ENCODE peak calls at places on chromosomes 16 and 17, in ten cellular contexts. A, Z, F, J, S, B, D, W, O and H are unnamed samples.

GRCh38 chr17:51395621-51396020 is 135.3 kb downstream of the UTP18 start:
- DNase-seq in A (no peak), Z (no peak), F (no peak), J (no peak), S (no peak), B (no peak), D (no peak), W (no peak), O (no peak), H (no peak)

GRCh38 chr17:42852351-42852750 is 1.4 kb downstream of the AOC3 start:
- DNase-seq in A (no peak), Z (no peak), F (no peak), J (no peak), S (no peak), B (no peak), D (no peak), W (no peak), O (no peak), H (no peak)

GRCh38 chr17:30326816-30327215 is 7.0 kb downstream of the TMIGD1 start:
- DNase-seq in A (no peak), Z (no peak), F (no peak), J (no peak), S (no peak), B (no peak), D (no peak), W (no peak), O (no peak), H (no peak)

GRCh38 chr17:43611230-43611969 is 50.3 kb downstream of the MEOX1 start:
- DNase-seq in A (no peak), Z (no peak), F (no peak), J (no peak), S (no peak), B (no peak), D (no peak), W (no peak), O (no peak), H (no peak)

GRCh38 chr16:397736-398332 is 835 bp downstream of the NME4 start:
- DNase-seq in A (peak; percentile 61), Z (no peak), F (peak; percentile 24), J (peak; percentile 62), S (peak; percentile 77), B (peak; percentile 78), D (peak; percentile 49), W (peak; percentile 57), O (peak; percentile 63), H (no peak)

GRCh38 chr17:8729860-8730259 is 14.8 kb downstream of the CCDC42 start:
- DNase-seq in A (no peak), Z (no peak), F (no peak), J (no peak), S (no peak), B (no peak), D (no peak), W (no peak), O (no peak), H (no peak)

GRCh38 chr16:11025120-11025531 is 80.8 kb downstream of the CLEC16A start:
- DNase-seq in A (no peak), Z (no peak), F (no peak), J (no peak), S (no peak), B (peak; percentile 12), D (no peak), W (no peak), O (no peak), H (no peak)

GRCh38 chr16:56615353-56615752 is 7.0 kb downstream of the MT2A start:
- DNase-seq in A (peak; percentile 37), Z (no peak), F (no peak), J (peak; percentile 71), S (no peak), B (no peak), D (no peak), W (peak; percentile 63), O (peak; percentile 83), H (no peak)

GRCh38 chr16:1264257-1265089 is 8.6 kb downstream of the TPSD1 start:
- DNase-seq in A (no peak), Z (no peak), F (no peak), J (no peak), S (no peak), B (no peak), D (no peak), W (no peak), O (no peak), H (no peak)

GRCh38 chr16:80974649-80975376 is 31.9 kb downstream of the CMC2 start:
- DNase-seq in A (peak; percentile 15), Z (no peak), F (no peak), J (peak; percentile 21), S (no peak), B (no peak), D (peak; percentile 15), W (peak; percentile 6), O (no peak), H (no peak)

GRCh38 chr16:81994485-81994884 is 16.8 kb downstream of the SDR42E1 start:
- DNase-seq in A (no peak), Z (no peak), F (no peak), J (no peak), S (no peak), B (no peak), D (no peak), W (no peak), O (no peak), H (no peak)

GRCh38 chr17:18139949-18140348 is 31.4 kb downstream of the MYO15A start:
- DNase-seq in A (peak; percentile 22), Z (no peak), F (no peak), J (peak; percentile 33), S (no peak), B (no peak), D (no peak), W (no peak), O (no peak), H (no peak)

GRCh38 chr17:9002610-9003354 is 18.5 kb upstream of the NTN1 start:
- DNase-seq in A (no peak), Z (no peak), F (no peak), J (no peak), S (no peak), B (peak; percentile 57), D (no peak), W (no peak), O (peak; percentile 23), H (peak; percentile 78)

GRCh38 chr17:29341726-29342125 is 47.8 kb upstream of the NUFIP2 start:
- DNase-seq in A (peak; percentile 16), Z (no peak), F (no peak), J (peak; percentile 60), S (no peak), B (no peak), D (no peak), W (no peak), O (peak; percentile 70), H (no peak)

GRCh38 chr16:16018705-16019104 is 69.3 kb downstream of the ABCC1 start:
- DNase-seq in A (no peak), Z (no peak), F (no peak), J (no peak), S (no peak), B (no peak), D (no peak), W (peak; percentile 38), O (peak; percentile 22), H (no peak)

GRCh38 chr17:50165066-50165465 is 739 bp upstream of the SGCA start:
- DNase-seq in A (no peak), Z (no peak), F (no peak), J (no peak), S (no peak), B (no peak), D (no peak), W (no peak), O (no peak), H (no peak)
- TF ChIP-seq CTCF in A (no peak), Z (no peak), F (no peak), J (no peak), S (no peak), B (no peak), D (no peak), W (no peak), O (no peak), H (no peak)

DNA sequence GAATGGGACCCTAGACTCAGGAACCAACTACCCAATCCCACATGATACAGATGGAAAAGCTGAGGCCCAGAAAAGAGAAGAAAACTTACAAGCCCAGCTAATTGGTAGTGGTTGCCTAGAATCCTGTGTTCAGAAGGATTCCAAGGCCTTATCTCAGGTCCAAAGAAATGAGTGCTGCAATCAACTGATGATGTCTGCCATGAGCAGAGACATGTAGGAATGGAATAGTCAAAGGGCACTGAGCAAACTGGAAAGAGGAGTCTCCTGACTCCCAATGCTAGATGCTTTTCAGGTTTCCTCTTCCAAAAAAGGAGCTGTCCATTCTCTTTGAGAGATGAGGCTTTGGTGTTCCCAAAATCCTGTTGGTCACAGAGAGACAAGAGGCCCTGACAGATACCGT is 210.6 kb downstream of the ZNF423 start:
- DNase-seq in A (no peak), Z (no peak), F (no peak), J (no peak), S (no peak), B (no peak), D (no peak), W (no peak), O (no peak), H (no peak)
- TF ChIP-seq CTCF in A (no peak), Z (no peak), F (no peak), J (no peak), S (no peak), B (no peak), D (no peak), W (no peak), O (no peak), H (no peak)

DNA sequence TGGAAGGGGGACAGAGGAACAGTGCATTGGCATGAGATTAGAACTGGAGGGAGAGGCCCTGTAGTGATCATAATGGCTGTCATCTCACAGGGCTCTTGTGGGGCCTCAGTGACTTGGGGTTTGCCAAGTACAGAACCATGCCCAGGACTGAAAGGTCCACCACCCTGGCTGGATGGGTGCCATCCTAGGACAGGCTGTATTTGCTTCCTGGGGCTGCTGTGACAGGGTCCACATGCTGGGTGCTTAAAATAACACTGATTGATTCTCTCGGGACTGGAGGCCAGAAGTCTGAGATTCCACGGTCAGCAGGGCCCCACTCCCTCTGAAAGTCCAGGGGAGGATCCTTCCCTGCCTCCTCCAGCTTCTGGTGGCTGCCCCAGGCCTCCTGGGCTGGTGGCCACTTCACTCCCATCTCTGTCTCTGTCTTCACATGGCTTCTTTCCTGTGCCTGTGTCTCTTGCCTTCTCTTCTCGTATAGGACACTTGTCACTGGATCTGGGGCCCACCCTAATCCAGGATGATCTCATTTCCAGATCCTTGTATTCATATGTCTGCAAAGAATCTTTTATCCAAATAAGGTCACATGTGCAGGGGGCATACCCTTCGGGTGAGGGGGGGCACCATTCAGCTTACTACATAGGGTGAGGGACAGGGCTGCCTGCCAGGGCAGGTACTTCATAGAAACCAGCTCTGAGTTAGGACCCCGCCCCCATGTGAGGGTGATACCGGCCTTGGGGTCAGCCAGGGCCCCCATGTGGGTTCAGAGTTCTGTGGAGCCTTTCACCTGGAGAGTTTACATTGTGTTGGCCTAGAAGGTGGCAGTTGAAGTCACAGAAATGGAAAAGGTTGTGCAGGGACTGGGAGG is 52.6 kb downstream of the USP22 start:
- DNase-seq in A (no peak), Z (no peak), F (no peak), J (no peak), S (no peak), B (no peak), D (no peak), W (no peak), O (no peak), H (no peak)
- TF ChIP-seq CTCF in A (no peak), Z (no peak), F (no peak), J (no peak), S (no peak), B (no peak), D (no peak), W (no peak), O (no peak), H (no peak)

DNA sequence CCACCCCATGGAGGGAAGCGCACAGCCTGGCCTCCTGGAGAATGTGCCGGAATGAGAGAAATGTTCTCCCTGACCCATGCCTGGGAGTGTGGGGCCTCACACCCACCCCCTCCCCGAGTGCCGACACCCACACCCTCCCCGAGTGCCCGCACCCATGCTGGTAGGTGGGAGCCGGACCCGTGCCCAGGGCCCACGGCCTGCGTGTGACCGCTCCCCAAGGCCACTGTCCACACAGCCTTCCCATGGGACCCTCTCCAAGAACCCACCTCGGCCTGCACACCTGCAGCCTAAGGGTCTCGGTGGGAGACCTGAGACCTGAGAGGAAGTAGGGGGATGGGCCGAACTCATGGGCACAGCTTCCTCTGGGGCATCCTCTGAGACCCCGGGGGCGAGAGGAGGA is 3.3 kb upstream of the PVALEF start:
- DNase-seq in A (no peak), Z (no peak), F (no peak), J (no peak), S (no peak), B (no peak), D (no peak), W (no peak), O (no peak), H (no peak)
- TF ChIP-seq CTCF in A (no peak), Z (no peak), F (no peak), J (no peak), S (no peak), B (no peak), D (no peak), W (no peak), O (no peak), H (no peak)